ENCODE peak calls at places on chromosomes 4 and X, in seven cellular contexts. Y is stomach, J is HCT116, F is transverse colon, X is HL-60, S is SK-N-SH, L is sigmoid colon. V is an unnamed sample.

GRCh38 chrX:139200793-139201192 is 329.7 kb upstream of the F9 start:
- DNase-seq in F (no peak), L (no peak), X (no peak), Y (peak), S (no peak), J (no peak), V (no peak)

GRCh38 chr4:20520901-20521300 is 179.4 kb upstream of the PACRGL start:
- DNase-seq in L (no peak), J (no peak), S (peak), X (no peak), F (no peak), Y (no peak), V (no peak)

GRCh38 chr4:94763500-94763899 is 5.7 kb downstream of the BMPR1B start:
- DNase-seq in F (no peak), J (no peak), L (no peak), X (no peak), Y (no peak), S (no peak), V (no peak)

GRCh38 chr4:8578717-8579116 is 1.5 kb upstream of the GPR78 start:
- DNase-seq in J (no peak), X (no peak), F (no peak), L (no peak), S (no peak), Y (no peak), V (no peak)

GRCh38 chr4:152004801-152005200 is 244.0 kb upstream of the GATB start:
- DNase-seq in F (no peak), X (no peak), S (no peak), L (no peak), J (no peak), Y (no peak), V (no peak)

GRCh38 chr4:138972956-138973819 is 42.4 kb upstream of the NOCT start:
- DNase-seq in Y (no peak), X (no peak), L (no peak), S (no peak), J (no peak), F (no peak), V (no peak)

GRCh38 chr4:56613101-56613862 is 67.8 kb downstream of the HOPX start:
- DNase-seq in F (no peak), Y (no peak), L (no peak), X (no peak), J (no peak), S (no peak), V (no peak)

GRCh38 chr4:139761461-139761860 is 95.8 kb downstream of the MGST2 start:
- DNase-seq in L (no peak), F (no peak), X (no peak), Y (no peak), S (peak), J (peak), V (no peak)

GRCh38 chrX:105120460-105120859 is 100.0 kb downstream of the TEX13A start:
- DNase-seq in S (no peak), F (no peak), L (no peak), J (no peak), X (no peak), Y (no peak), V (no peak)

GRCh38 chrX:14412686-14413085 is 116.7 kb upstream of the GLRA2 start:
- DNase-seq in J (no peak), Y (no peak), L (no peak), F (no peak), X (no peak), S (no peak), V (no peak)

GRCh38 chrX:13645464-13646153 is 7.3 kb upstream of the TCEANC start:
- DNase-seq in J (no peak), F (no peak), S (no peak), X (no peak), Y (no peak), L (no peak), V (no peak)

GRCh38 chrX:104565791-104566687 is at the start of gene IL1RAPL2:
- DNase-seq in F (peak), Y (peak), X (no peak), J (no peak), S (peak), L (no peak), V (peak)

GRCh38 chr4:8722556-8722955 is 130.0 kb downstream of the CPZ start:
- DNase-seq in L (no peak), X (no peak), S (no peak), Y (no peak), F (no peak), J (no peak), V (no peak)

GRCh38 chr4:95190751-95191436 is 357.9 kb downstream of the UNC5C start:
- DNase-seq in F (no peak), J (no peak), L (no peak), S (peak), Y (no peak), X (no peak), V (no peak)

GRCh38 chr4:41661447-41662076 is 87.0 kb downstream of the PHOX2B start:
- DNase-seq in S (peak), X (peak), F (peak), L (no peak), Y (peak), J (peak), V (peak)

GRCh38 chrX:2898861-2899512 is 30.2 kb downstream of the ARSD start:
- DNase-seq in J (no peak), X (no peak), L (peak), S (no peak), Y (peak), F (peak), V (peak)

GRCh38 chr4:2472187-2472586 is 3.3 kb downstream of the RNF4 start:
- DNase-seq in L (no peak), Y (no peak), J (no peak), X (no peak), F (no peak), S (no peak), V (no peak)

GRCh38 chr4:85302756-85303155 is 172.2 kb upstream of the ARHGAP24 start:
- DNase-seq in F (no peak), L (no peak), S (no peak), X (no peak), J (no peak), Y (no peak), V (no peak)

GRCh38 chr4:178414042-178414441 is 971.8 kb upstream of the AGA start:
- DNase-seq in J (no peak), X (no peak), F (no peak), S (no peak), Y (no peak), L (no peak), V (no peak)

GRCh38 chr4:157514711-157515110 is 294.2 kb downstream of the GRIA2 start:
- DNase-seq in J (no peak), S (peak), X (no peak), Y (no peak), F (no peak), L (no peak), V (no peak)

GRCh38 chr4:41619161-41619560 is 81.2 kb downstream of the LIMCH1 start:
- DNase-seq in S (no peak), F (no peak), X (no peak), L (no peak), J (no peak), Y (no peak), V (no peak)

GRCh38 chr4:6023766-6024165 is 5.5 kb upstream of the C4orf50 start:
- DNase-seq in X (no peak), F (no peak), L (no peak), S (no peak), Y (no peak), J (no peak), V (no peak)

GRCh38 chrX:147079457-147079856 is 264.9 kb upstream of the CXorf51A start:
- DNase-seq in J (no peak), F (no peak), L (no peak), Y (no peak), S (no peak), X (no peak), V (no peak)

GRCh38 chr4:13403833-13404232 is 80.3 kb downstream of the RAB28 start:
- DNase-seq in S (no peak), F (no peak), J (no peak), Y (no peak), L (no peak), X (no peak), V (no peak)

GRCh38 chr4:107115185-107115847 is 79.2 kb upstream of the DKK2 start:
- DNase-seq in L (no peak), F (no peak), X (peak), S (peak), J (no peak), Y (no peak), V (no peak)

GRCh38 chr4:121696140-121696640 is 590 bp downstream of the ANXA5 start:
- DNase-seq in F (peak), Y (peak), S (peak), X (no peak), J (no peak), L (peak), V (peak)

GRCh38 chr4:13427599-13428325 is 56.4 kb downstream of the RAB28 start:
- DNase-seq in J (no peak), L (no peak), S (no peak), X (no peak), F (no peak), Y (no peak), V (no peak)

GRCh38 chr4:42425146-42426065 is 28.1 kb downstream of the SHISA3 start:
- DNase-seq in J (no peak), L (no peak), F (no peak), S (no peak), Y (no peak), X (no peak), V (no peak)

GRCh38 chr4:42637861-42638260 is 19.0 kb downstream of the ATP8A1 start:
- DNase-seq in L (no peak), S (no peak), Y (no peak), F (no peak), X (no peak), J (no peak), V (no peak)

GRCh38 chr4:67616478-67616877 is 58.0 kb downstream of the STAP1 start:
- DNase-seq in S (no peak), J (no peak), F (no peak), L (no peak), X (no peak), Y (no peak), V (no peak)

GRCh38 chr4:121749225-121749624 is 15.7 kb downstream of the SMIM43 start:
- DNase-seq in L (no peak), X (no peak), S (no peak), F (no peak), J (no peak), Y (no peak), V (no peak)

DNA sequence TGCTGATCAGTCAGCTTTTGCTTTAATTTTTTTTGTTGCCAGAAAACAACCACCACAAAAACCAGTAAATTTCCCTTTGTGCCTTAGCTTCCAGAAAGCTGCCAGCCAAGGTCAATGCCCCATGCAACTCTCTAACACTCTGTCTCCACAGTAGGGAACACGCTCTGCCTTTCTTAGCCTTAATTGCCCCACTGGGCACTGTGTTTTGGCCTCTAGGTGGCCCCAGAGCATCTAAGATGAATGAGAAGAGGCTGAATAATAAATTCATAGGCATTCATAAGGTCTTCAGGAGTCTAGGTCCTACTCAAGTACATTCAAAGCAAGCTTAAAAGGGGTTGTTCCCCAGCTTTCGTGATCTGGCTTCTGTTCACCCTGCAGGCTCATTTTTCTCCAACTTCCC is 57.7 kb upstream of the PASD1 start:
- DNase-seq in J (peak), L (no peak), Y (no peak), S (peak), X (no peak), F (no peak), V (no peak)
- TF ChIP-seq CTCF in J (peak), L (no peak), Y (no peak), S (peak), X (peak), F (no peak), V (no peak)

GRCh38 chrX:17846045-17846444 is 15.1 kb downstream of the RAI2 start:
- DNase-seq in S (no peak), J (no peak), L (no peak), Y (no peak), X (no peak), F (no peak), V (no peak)
- TF ChIP-seq POLR2AphosphoS5 in S (no peak), J (no peak), L (no peak), Y (no peak), X (no peak), F (no peak), V (no peak)

GRCh38 chr4:158914178-158914577 is 145.4 kb downstream of the FNIP2 start:
- DNase-seq in Y (no peak), L (no peak), J (no peak), F (no peak), S (no peak), X (no peak), V (no peak)

GRCh38 chr4:158915683-158916241 is 146.9 kb downstream of the FNIP2 start:
- DNase-seq in J (no peak), S (no peak), Y (no peak), F (no peak), X (no peak), L (no peak), V (no peak)

GRCh38 chr4:158912390-158913175 is 143.8 kb downstream of the FNIP2 start:
- DNase-seq in S (no peak), J (no peak), Y (no peak), F (no peak), L (no peak), X (no peak), V (no peak)

DNA sequence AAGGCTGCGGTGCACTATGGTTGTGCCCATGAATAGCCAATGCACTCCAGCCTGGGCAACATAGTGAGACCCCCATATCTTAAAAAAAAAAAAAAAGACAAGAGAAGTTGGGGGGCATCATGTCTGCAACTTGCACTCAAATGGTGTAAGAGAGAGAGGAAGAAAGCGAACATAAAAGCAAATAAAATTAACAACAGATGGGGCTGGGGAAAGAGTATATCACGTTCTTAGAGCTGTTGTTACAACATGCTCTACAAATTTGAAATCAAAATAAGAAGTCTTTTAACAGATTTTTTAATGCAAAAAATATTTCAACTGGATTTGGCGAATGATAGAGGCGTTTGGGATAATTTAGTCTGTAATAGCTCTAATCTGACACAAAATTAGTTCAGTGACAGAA is 144.9 kb downstream of the FNIP2 start:
- DNase-seq in L (no peak), X (no peak), S (no peak), Y (no peak), J (no peak), F (no peak), V (no peak)
- H3K4me3 ChIP-seq in L (no peak), X (no peak), S (no peak), Y (no peak), J (no peak), F (no peak), V (no peak)

GRCh38 chr4:100929753-100930152 is 411.9 kb upstream of the EMCN start:
- DNase-seq in S (no peak), F (no peak), X (no peak), L (no peak), J (no peak), Y (no peak), V (no peak)

GRCh38 chr4:100938698-100939097 is 408.6 kb downstream of the PPP3CA start:
- DNase-seq in L (no peak), F (no peak), X (no peak), J (no peak), Y (no peak), S (no peak), V (no peak)

GRCh38 chr4:100936676-100937390 is 410.5 kb downstream of the PPP3CA start:
- DNase-seq in F (no peak), X (no peak), J (no peak), Y (no peak), L (no peak), S (no peak), V (no peak)

GRCh38 chr4:100933628-100934027 is 413.7 kb downstream of the PPP3CA start:
- DNase-seq in X (no peak), L (no peak), S (no peak), J (no peak), Y (no peak), F (no peak), V (no peak)

DNA sequence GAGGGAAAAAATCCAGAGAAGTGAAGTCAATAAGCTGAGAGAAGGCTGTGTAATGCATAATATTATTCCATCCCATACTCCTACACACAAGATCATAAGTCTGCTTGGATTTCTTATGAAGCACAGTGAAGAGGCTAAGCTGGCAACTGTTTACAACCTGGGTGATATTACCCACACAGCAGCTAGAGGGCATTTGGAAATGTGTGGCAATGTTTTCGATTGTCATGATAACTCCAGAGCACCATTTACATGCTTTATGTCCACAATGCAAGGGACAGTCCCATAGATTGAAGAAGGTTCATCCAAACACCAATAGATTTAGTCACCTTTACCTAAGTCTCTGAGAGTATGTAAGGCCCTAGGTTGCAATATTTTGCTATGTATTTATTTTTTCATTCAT is 412.2 kb downstream of the PPP3CA start:
- DNase-seq in Y (no peak), S (peak), F (no peak), L (no peak), X (no peak), J (peak), V (no peak)
- TF ChIP-seq CTCF in Y (no peak), S (peak), F (peak), L (no peak), X (peak), J (peak), V (no peak)

GRCh38 chr4:149311076-149311475 is 504.6 kb downstream of the IQCM start:
- DNase-seq in J (no peak), L (no peak), F (no peak), S (no peak), X (no peak), Y (no peak), V (no peak)

DNA sequence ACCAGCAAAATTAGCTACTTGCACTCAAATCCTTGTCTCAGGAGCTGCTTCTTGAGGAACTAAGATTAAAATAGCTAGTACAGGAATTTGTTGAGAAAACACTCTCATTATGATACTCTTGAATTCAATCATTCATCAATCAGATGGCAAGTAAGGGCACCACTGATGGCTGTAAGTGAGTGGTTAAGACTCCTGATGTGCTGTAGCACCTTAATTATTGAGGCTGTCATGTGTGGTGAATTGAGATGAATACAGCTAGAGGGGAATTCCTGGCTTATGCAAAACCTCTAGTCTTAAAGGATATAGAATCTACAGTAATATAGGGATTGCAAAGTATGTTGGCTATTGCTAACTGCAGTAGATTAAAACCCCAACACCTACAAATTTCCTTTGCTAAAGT is 509.1 kb downstream of the IQCM start:
- DNase-seq in Y (no peak), J (no peak), X (no peak), S (no peak), F (no peak), L (no peak), V (no peak)
- TF ChIP-seq POLR2AphosphoS5 in Y (no peak), J (no peak), X (no peak), S (no peak), F (no peak), L (no peak), V (no peak)